ENCODE peak calls at places on chromosomes 4 and X, in six cellular contexts. One of them, this sample, is unnamed.

GRCh38 chr4:94525993-94526740 is 74.4 kb downstream of the PDLIM5 start:
- DNase-seq in lower lobe of right lung: no peak
- DNase-seq in uterus: no peak
- DNase-seq in omental fat pad: no peak
- DNase-seq in body of pancreas: no peak
- DNase-seq in astrocyte of the cerebellum: no peak
- DNase-seq in this sample: no peak

GRCh38 chrX:21932277-21932996 is 8.1 kb upstream of the SMS start:
- DNase-seq in lower lobe of right lung: no peak
- DNase-seq in uterus: no peak
- DNase-seq in omental fat pad: no peak
- DNase-seq in body of pancreas: peak; percentile 36
- DNase-seq in astrocyte of the cerebellum: no peak
- DNase-seq in this sample: peak; percentile 91

GRCh38 chr4:48594185-48594584 is 104.1 kb downstream of the ZAR1 start:
- DNase-seq in lower lobe of right lung: no peak
- DNase-seq in uterus: peak; percentile 17
- DNase-seq in omental fat pad: no peak
- DNase-seq in body of pancreas: no peak
- DNase-seq in astrocyte of the cerebellum: no peak
- DNase-seq in this sample: no peak

GRCh38 chr4:14023036-14023435 is 395.5 kb upstream of the BOD1L1 start:
- DNase-seq in lower lobe of right lung: no peak
- DNase-seq in uterus: no peak
- DNase-seq in omental fat pad: no peak
- DNase-seq in body of pancreas: no peak
- DNase-seq in astrocyte of the cerebellum: no peak
- DNase-seq in this sample: no peak

GRCh38 chr4:93829531-93830089 is 1.1 kb downstream of the ATOH1 start:
- DNase-seq in lower lobe of right lung: no peak
- DNase-seq in uterus: no peak
- DNase-seq in omental fat pad: no peak
- DNase-seq in body of pancreas: no peak
- DNase-seq in astrocyte of the cerebellum: no peak
- DNase-seq in this sample: no peak

GRCh38 chrX:122913764-122914163 is 270.3 kb upstream of the GRIA3 start:
- DNase-seq in lower lobe of right lung: no peak
- DNase-seq in uterus: no peak
- DNase-seq in omental fat pad: no peak
- DNase-seq in body of pancreas: no peak
- DNase-seq in astrocyte of the cerebellum: no peak
- DNase-seq in this sample: no peak

GRCh38 chrX:39519566-39520301 is 578.0 kb downstream of the BCOR start:
- DNase-seq in lower lobe of right lung: no peak
- DNase-seq in uterus: no peak
- DNase-seq in omental fat pad: no peak
- DNase-seq in body of pancreas: no peak
- DNase-seq in astrocyte of the cerebellum: no peak
- DNase-seq in this sample: no peak

GRCh38 chr4:95061220-95061619 is 303.5 kb downstream of the BMPR1B start:
- DNase-seq in lower lobe of right lung: no peak
- DNase-seq in uterus: no peak
- DNase-seq in omental fat pad: no peak
- DNase-seq in body of pancreas: no peak
- DNase-seq in astrocyte of the cerebellum: no peak
- DNase-seq in this sample: no peak

GRCh38 chrX:97367149-97367548 is 483.4 kb downstream of the RPA4 start:
- DNase-seq in lower lobe of right lung: no peak
- DNase-seq in uterus: no peak
- DNase-seq in omental fat pad: no peak
- DNase-seq in body of pancreas: no peak
- DNase-seq in astrocyte of the cerebellum: no peak
- DNase-seq in this sample: peak; percentile 6

GRCh38 chrX:9166566-9166909 is 132.6 kb upstream of the FAM9B start:
- DNase-seq in lower lobe of right lung: no peak
- DNase-seq in uterus: no peak
- DNase-seq in omental fat pad: no peak
- DNase-seq in body of pancreas: no peak
- DNase-seq in astrocyte of the cerebellum: no peak
- DNase-seq in this sample: no peak

GRCh38 chr4:151745727-151746231 is 15.0 kb downstream of the GATB start:
- DNase-seq in lower lobe of right lung: no peak
- DNase-seq in uterus: no peak
- DNase-seq in omental fat pad: no peak
- DNase-seq in body of pancreas: no peak
- DNase-seq in astrocyte of the cerebellum: no peak
- DNase-seq in this sample: no peak

GRCh38 chr4:23741586-23742240 is 148.1 kb downstream of the PPARGC1A start:
- DNase-seq in lower lobe of right lung: no peak
- DNase-seq in uterus: no peak
- DNase-seq in omental fat pad: no peak
- DNase-seq in body of pancreas: no peak
- DNase-seq in astrocyte of the cerebellum: no peak
- DNase-seq in this sample: no peak

GRCh38 chrX:124388562-124388961 is 42.2 kb downstream of the SH2D1A start:
- DNase-seq in lower lobe of right lung: peak; percentile 42
- DNase-seq in uterus: peak; percentile 20
- DNase-seq in omental fat pad: no peak
- DNase-seq in body of pancreas: peak; percentile 34
- DNase-seq in astrocyte of the cerebellum: peak; percentile 29
- DNase-seq in this sample: peak; percentile 61

GRCh38 chrX:140503714-140504351 is 1.0 kb downstream of the SOX3 start:
- DNase-seq in lower lobe of right lung: no peak
- DNase-seq in uterus: no peak
- DNase-seq in omental fat pad: no peak
- DNase-seq in body of pancreas: peak; percentile 3
- DNase-seq in astrocyte of the cerebellum: no peak
- DNase-seq in this sample: no peak

GRCh38 chrX:15854080-15854655 is 445 bp downstream of the AP1S2 start:
- DNase-seq in lower lobe of right lung: peak; percentile 65
- DNase-seq in uterus: peak; percentile 55
- DNase-seq in omental fat pad: peak; percentile 25
- DNase-seq in body of pancreas: peak; percentile 41
- DNase-seq in astrocyte of the cerebellum: no peak
- DNase-seq in this sample: peak; percentile 39

GRCh38 chr4:99983289-99983943 is 33.3 kb upstream of the H2AZ1 start:
- DNase-seq in lower lobe of right lung: no peak
- DNase-seq in uterus: no peak
- DNase-seq in omental fat pad: no peak
- DNase-seq in body of pancreas: no peak
- DNase-seq in astrocyte of the cerebellum: no peak
- DNase-seq in this sample: no peak

GRCh38 chrX:18981124-18981807 is 2.6 kb downstream of the PHKA2 start:
- DNase-seq in lower lobe of right lung: no peak
- DNase-seq in uterus: no peak
- DNase-seq in omental fat pad: no peak
- DNase-seq in body of pancreas: no peak
- DNase-seq in astrocyte of the cerebellum: no peak
- DNase-seq in this sample: no peak

GRCh38 chrX:18985186-18985435 is 1.2 kb upstream of the PHKA2 start:
- DNase-seq in lower lobe of right lung: no peak
- DNase-seq in uterus: no peak
- DNase-seq in omental fat pad: no peak
- DNase-seq in body of pancreas: no peak
- DNase-seq in astrocyte of the cerebellum: no peak
- DNase-seq in this sample: no peak

GRCh38 chrX:18983711-18984380 is at the start of gene PHKA2:
- DNase-seq in lower lobe of right lung: peak; percentile 74
- DNase-seq in uterus: peak; percentile 37
- DNase-seq in omental fat pad: no peak
- DNase-seq in body of pancreas: peak; percentile 59
- DNase-seq in astrocyte of the cerebellum: no peak
- DNase-seq in this sample: peak; percentile 57

GRCh38 chrX:18984381-18985185 is 669 bp upstream of the PHKA2 start:
- DNase-seq in lower lobe of right lung: peak; percentile 88
- DNase-seq in uterus: peak; percentile 73
- DNase-seq in omental fat pad: peak; percentile 36
- DNase-seq in body of pancreas: peak; percentile 88
- DNase-seq in astrocyte of the cerebellum: no peak
- DNase-seq in this sample: peak; percentile 82
- TF ChIP-seq CTCF in lower lobe of right lung: peak; percentile 44
- TF ChIP-seq CTCF in uterus: peak; percentile 28
- TF ChIP-seq CTCF in omental fat pad: no peak
- TF ChIP-seq CTCF in body of pancreas: peak; percentile 69
- TF ChIP-seq CTCF in astrocyte of the cerebellum: peak; percentile 50
- TF ChIP-seq CTCF in this sample: peak; percentile 17

GRCh38 chr4:159444668-159445067 is 341.8 kb downstream of the RAPGEF2 start:
- DNase-seq in lower lobe of right lung: no peak
- DNase-seq in uterus: no peak
- DNase-seq in omental fat pad: no peak
- DNase-seq in body of pancreas: no peak
- DNase-seq in astrocyte of the cerebellum: no peak
- DNase-seq in this sample: peak; percentile 59
- TF ChIP-seq CTCF in lower lobe of right lung: no peak
- TF ChIP-seq CTCF in uterus: no peak
- TF ChIP-seq CTCF in omental fat pad: no peak
- TF ChIP-seq CTCF in body of pancreas: no peak
- TF ChIP-seq CTCF in astrocyte of the cerebellum: no peak
- TF ChIP-seq CTCF in this sample: no peak

GRCh38 chr4:76087007-76087769 is 12.7 kb downstream of the ART3 start:
- DNase-seq in lower lobe of right lung: no peak
- DNase-seq in uterus: no peak
- DNase-seq in omental fat pad: no peak
- DNase-seq in body of pancreas: peak; percentile 77
- DNase-seq in astrocyte of the cerebellum: peak; percentile 16
- DNase-seq in this sample: peak; percentile 83
- TF ChIP-seq CTCF in lower lobe of right lung: peak; percentile 36
- TF ChIP-seq CTCF in uterus: peak; percentile 14
- TF ChIP-seq CTCF in omental fat pad: no peak
- TF ChIP-seq CTCF in body of pancreas: peak; percentile 70
- TF ChIP-seq CTCF in astrocyte of the cerebellum: peak; percentile 71
- TF ChIP-seq CTCF in this sample: peak; percentile 35

GRCh38 chrX:115895678-115896329 is 274.7 kb upstream of the AGTR2 start:
- DNase-seq in lower lobe of right lung: no peak
- DNase-seq in uterus: no peak
- DNase-seq in omental fat pad: no peak
- DNase-seq in body of pancreas: no peak
- DNase-seq in astrocyte of the cerebellum: no peak
- DNase-seq in this sample: no peak

GRCh38 chrX:115896362-115896761 is 274.2 kb upstream of the AGTR2 start:
- DNase-seq in lower lobe of right lung: no peak
- DNase-seq in uterus: no peak
- DNase-seq in omental fat pad: no peak
- DNase-seq in body of pancreas: no peak
- DNase-seq in astrocyte of the cerebellum: no peak
- DNase-seq in this sample: no peak

GRCh38 chrX:115892787-115893671 is 277.5 kb upstream of the AGTR2 start:
- DNase-seq in lower lobe of right lung: no peak
- DNase-seq in uterus: peak; percentile 49
- DNase-seq in omental fat pad: peak; percentile 29
- DNase-seq in body of pancreas: no peak
- DNase-seq in astrocyte of the cerebellum: no peak
- DNase-seq in this sample: peak; percentile 42

GRCh38 chrX:115892056-115892708 is 278.4 kb upstream of the AGTR2 start:
- DNase-seq in lower lobe of right lung: no peak
- DNase-seq in uterus: no peak
- DNase-seq in omental fat pad: no peak
- DNase-seq in body of pancreas: no peak
- DNase-seq in astrocyte of the cerebellum: no peak
- DNase-seq in this sample: peak; percentile 6

GRCh38 chrX:115894087-115894486 is 276.5 kb upstream of the AGTR2 start:
- DNase-seq in lower lobe of right lung: no peak
- DNase-seq in uterus: no peak
- DNase-seq in omental fat pad: no peak
- DNase-seq in body of pancreas: no peak
- DNase-seq in astrocyte of the cerebellum: no peak
- DNase-seq in this sample: peak; percentile 43
- TF ChIP-seq CTCF in lower lobe of right lung: no peak
- TF ChIP-seq CTCF in uterus: peak; percentile 19
- TF ChIP-seq CTCF in omental fat pad: no peak
- TF ChIP-seq CTCF in body of pancreas: peak; percentile 54
- TF ChIP-seq CTCF in astrocyte of the cerebellum: peak; percentile 24
- TF ChIP-seq CTCF in this sample: peak; percentile 36

GRCh38 chr4:173317003-173317402 is 17.2 kb downstream of the HMGB2 start:
- DNase-seq in lower lobe of right lung: no peak
- DNase-seq in uterus: no peak
- DNase-seq in omental fat pad: no peak
- DNase-seq in body of pancreas: no peak
- DNase-seq in astrocyte of the cerebellum: no peak
- DNase-seq in this sample: no peak
- TF ChIP-seq CTCF in lower lobe of right lung: no peak
- TF ChIP-seq CTCF in uterus: no peak
- TF ChIP-seq CTCF in omental fat pad: no peak
- TF ChIP-seq CTCF in body of pancreas: no peak
- TF ChIP-seq CTCF in astrocyte of the cerebellum: peak; percentile 24
- TF ChIP-seq CTCF in this sample: no peak

DNA sequence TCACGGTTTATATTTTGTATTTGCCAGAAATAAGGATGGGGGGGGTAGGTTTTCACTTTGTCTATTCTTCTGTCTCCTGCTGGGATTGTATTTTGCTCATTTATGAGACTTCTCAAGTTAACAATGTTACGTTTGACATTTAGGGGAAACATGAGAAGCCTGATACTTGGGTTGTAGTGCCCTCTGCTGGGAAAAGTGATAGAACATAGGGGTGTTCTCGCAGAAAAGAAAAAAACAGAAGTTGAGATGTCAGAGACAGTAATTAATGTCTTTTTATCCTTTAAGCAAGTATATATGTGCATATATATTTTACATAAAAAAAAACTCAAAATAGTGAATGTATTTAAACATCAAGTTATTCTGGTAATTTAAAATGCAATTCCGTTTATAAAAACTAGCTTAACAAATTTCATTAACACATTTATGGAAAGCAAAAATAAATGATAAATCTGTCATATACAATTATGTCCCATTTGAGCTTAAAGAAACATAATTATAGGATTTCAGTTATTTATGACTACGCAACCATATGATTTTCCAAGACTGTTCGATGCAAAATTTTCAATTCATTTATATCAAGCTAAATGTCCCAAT is 46.0 kb upstream of the TMPRSS11F start:
- DNase-seq in lower lobe of right lung: no peak
- DNase-seq in uterus: no peak
- DNase-seq in omental fat pad: no peak
- DNase-seq in body of pancreas: peak; percentile 49
- DNase-seq in astrocyte of the cerebellum: peak; percentile 55
- DNase-seq in this sample: peak; percentile 81
- TF ChIP-seq CTCF in lower lobe of right lung: peak; percentile 48
- TF ChIP-seq CTCF in uterus: peak; percentile 16
- TF ChIP-seq CTCF in omental fat pad: no peak
- TF ChIP-seq CTCF in body of pancreas: peak; percentile 63
- TF ChIP-seq CTCF in astrocyte of the cerebellum: peak; percentile 70
- TF ChIP-seq CTCF in this sample: peak; percentile 50

This sample was measured in MCF 10A.